ENCODE peak calls at places on chromosomes 4 and X, in six cellular contexts. B is NCI-H1105, F is GM12891, X is iris pigment epithelial cell, M is heart left ventricle, R is breast epithelium. K is an unnamed sample.

GRCh38 chrX:11791090-11791489 is 33.1 kb downstream of the MSL3 start:
- DNase-seq in B (no peak), F (no peak), X (no peak), M (no peak), R (no peak), K (no peak)

GRCh38 chrX:148808825-148809224 is 308.4 kb downstream of the AFF2 start:
- DNase-seq in B (no peak), F (no peak), X (no peak), M (no peak), R (no peak), K (no peak)

GRCh38 chr4:38803833-38804653 is 548 bp downstream of the TLR1 start:
- DNase-seq in B (no peak), F (no peak), X (no peak), M (no peak), R (no peak), K (no peak)

GRCh38 chrX:68632491-68632890 is 15.0 kb upstream of the STARD8 start:
- DNase-seq in B (no peak), F (no peak), X (no peak), M (no peak), R (no peak), K (no peak)

GRCh38 chr4:141885112-141885511 is 248.7 kb downstream of the IL15 start:
- DNase-seq in B (no peak), F (no peak), X (no peak), M (no peak), R (no peak), K (no peak)

GRCh38 chr4:128424524-128425195 is 137.0 kb upstream of the PGRMC2 start:
- DNase-seq in B (no peak), F (no peak), X (peak), M (no peak), R (no peak), K (no peak)

GRCh38 chrX:19698125-19698524 is 182.8 kb upstream of the MAP3K15 start:
- DNase-seq in B (no peak), F (no peak), X (peak), M (no peak), R (no peak), K (no peak)

GRCh38 chr4:170090667-170091052 is 904 bp upstream of the AADAT start:
- DNase-seq in B (no peak), F (no peak), X (peak), M (no peak), R (no peak), K (no peak)

GRCh38 chr4:38237139-38237538 is 276.9 kb downstream of the PTTG2 start:
- DNase-seq in B (no peak), F (no peak), X (peak), M (no peak), R (no peak), K (peak)

GRCh38 chr4:38132140-38132673 is 172.0 kb downstream of the PTTG2 start:
- DNase-seq in B (no peak), F (peak), X (peak), M (peak), R (no peak), K (peak)

GRCh38 chr4:86218721-86219481 is 141.0 kb downstream of the MAPK10 start:
- DNase-seq in B (peak), F (no peak), X (peak), M (no peak), R (no peak), K (no peak)

GRCh38 chr4:87132035-87132434 is 88.4 kb downstream of the KLHL8 start:
- DNase-seq in B (no peak), F (no peak), X (no peak), M (no peak), R (no peak), K (no peak)

GRCh38 chr4:15002659-15003440 is 569 bp downstream of the CPEB2 start:
- DNase-seq in B (peak), F (peak), X (peak), M (peak), R (peak), K (no peak)

GRCh38 chr4:168028970-168029610 is 63.2 kb upstream of the ANXA10 start:
- DNase-seq in B (no peak), F (no peak), X (no peak), M (no peak), R (no peak), K (no peak)

GRCh38 chr4:153448003-153448731 is 18.0 kb upstream of the TMEM131L start:
- DNase-seq in B (peak), F (no peak), X (peak), M (no peak), R (no peak), K (no peak)

GRCh38 chr4:39660045-39660444 is 21.4 kb upstream of the SMIM14 start:
- DNase-seq in B (no peak), F (no peak), X (peak), M (no peak), R (no peak), K (no peak)

GRCh38 chr4:147136308-147136707 is 190.6 kb upstream of the TTC29 start:
- DNase-seq in B (no peak), F (no peak), X (peak), M (peak), R (no peak), K (no peak)

GRCh38 chrX:148933881-148934280 is 433.5 kb downstream of the AFF2 start:
- DNase-seq in B (no peak), F (no peak), X (no peak), M (no peak), R (no peak), K (no peak)

GRCh38 chr4:5979981-5980380 is 38.2 kb downstream of the C4orf50 start:
- DNase-seq in B (no peak), F (no peak), X (peak), M (no peak), R (peak), K (no peak)

GRCh38 chr4:7759635-7760034 is 180.0 kb downstream of the AFAP1 start:
- DNase-seq in B (no peak), F (no peak), X (no peak), M (no peak), R (no peak), K (no peak)

GRCh38 chrX:107293056-107293455 is 86.6 kb downstream of the DNAAF6 start:
- DNase-seq in B (no peak), F (no peak), X (no peak), M (no peak), R (no peak), K (no peak)

GRCh38 chrX:79259073-79259689 is 108.0 kb downstream of the ITM2A start:
- DNase-seq in B (no peak), F (no peak), X (no peak), M (peak), R (no peak), K (no peak)

GRCh38 chr4:20544645-20545044 is 155.6 kb upstream of the PACRGL start:
- DNase-seq in B (no peak), F (no peak), X (peak), M (no peak), R (no peak), K (no peak)

GRCh38 chr4:20474119-20474518 is 222.4 kb downstream of the SLIT2 start:
- DNase-seq in B (no peak), F (no peak), X (peak), M (no peak), R (no peak), K (no peak)

GRCh38 chr4:54941994-54942552 is 183.3 kb downstream of the KDR start:
- DNase-seq in B (peak), F (no peak), X (no peak), M (peak), R (no peak), K (peak)

GRCh38 chr4:39469429-39470077 is 10.7 kb downstream of the LIAS start:
- DNase-seq in B (peak), F (peak), X (peak), M (no peak), R (no peak), K (peak)

GRCh38 chr4:100061835-100062234 is 111.8 kb upstream of the H2AZ1 start:
- DNase-seq in B (no peak), F (no peak), X (peak), M (no peak), R (no peak), K (no peak)

GRCh38 chrX:35590210-35590609 is 207.9 kb upstream of the MAGEB16 start:
- DNase-seq in B (no peak), F (no peak), X (no peak), M (no peak), R (no peak), K (no peak)

GRCh38 chrX:119417842-119418241 is 18.7 kb downstream of the SLC25A43 start:
- DNase-seq in B (no peak), F (no peak), X (peak), M (no peak), R (no peak), K (no peak)

GRCh38 chrX:114611018-114611619 is 27.2 kb downstream of the HTR2C start:
- DNase-seq in B (peak), F (no peak), X (peak), M (peak), R (no peak), K (peak)